ENCODE peak calls at places on chromosome 7, in four cellular contexts. One of them, this sample, is unnamed.

GRCh38 chr7:39085590-39086049 is 107.9 kb downstream of the POU6F2 start:
- DNase-seq in WERI-Rb-1: no peak
- DNase-seq in psoas muscle: no peak
- DNase-seq in suprapubic skin: no peak
- DNase-seq in this sample: no peak

GRCh38 chr7:70338061-70338460 is 739.8 kb downstream of the AUTS2 start:
- DNase-seq in WERI-Rb-1: no peak
- DNase-seq in psoas muscle: no peak
- DNase-seq in suprapubic skin: no peak
- DNase-seq in this sample: no peak

GRCh38 chr7:7772385-7772784 is 54.0 kb upstream of the RPA3 start:
- DNase-seq in WERI-Rb-1: no peak
- DNase-seq in psoas muscle: no peak
- DNase-seq in suprapubic skin: no peak
- DNase-seq in this sample: no peak

GRCh38 chr7:28941633-28942032 is 16.5 kb downstream of the TRIL start:
- DNase-seq in WERI-Rb-1: peak
- DNase-seq in psoas muscle: no peak
- DNase-seq in suprapubic skin: no peak
- DNase-seq in this sample: no peak

GRCh38 chr7:127943541-127944521 is 87.4 kb downstream of the LRRC4 start:
- DNase-seq in WERI-Rb-1: peak
- DNase-seq in psoas muscle: no peak
- DNase-seq in suprapubic skin: no peak
- DNase-seq in this sample: no peak

GRCh38 chr7:132518102-132518838 is 58.0 kb downstream of the PLXNA4 start:
- DNase-seq in WERI-Rb-1: peak
- DNase-seq in psoas muscle: no peak
- DNase-seq in suprapubic skin: no peak
- DNase-seq in this sample: no peak

GRCh38 chr7:93751421-93751820 is 139.1 kb downstream of the TFPI2 start:
- DNase-seq in WERI-Rb-1: no peak
- DNase-seq in psoas muscle: no peak
- DNase-seq in suprapubic skin: no peak
- DNase-seq in this sample: no peak

GRCh38 chr7:40915061-40915460 is 780.3 kb downstream of the SUGCT start:
- DNase-seq in WERI-Rb-1: no peak
- DNase-seq in psoas muscle: no peak
- DNase-seq in suprapubic skin: no peak
- DNase-seq in this sample: no peak

GRCh38 chr7:155166673-155167370 is 96.7 kb downstream of the HTR5A start:
- DNase-seq in WERI-Rb-1: no peak
- DNase-seq in psoas muscle: peak
- DNase-seq in suprapubic skin: peak
- DNase-seq in this sample: no peak

GRCh38 chr7:95794917-95795515 is 22.7 kb downstream of the DYNC1I1 start:
- DNase-seq in WERI-Rb-1: peak
- DNase-seq in psoas muscle: no peak
- DNase-seq in suprapubic skin: no peak
- DNase-seq in this sample: no peak

GRCh38 chr7:24958399-24958798 is 21.6 kb downstream of the OSBPL3 start:
- DNase-seq in WERI-Rb-1: no peak
- DNase-seq in psoas muscle: no peak
- DNase-seq in suprapubic skin: no peak
- DNase-seq in this sample: no peak

DNA sequence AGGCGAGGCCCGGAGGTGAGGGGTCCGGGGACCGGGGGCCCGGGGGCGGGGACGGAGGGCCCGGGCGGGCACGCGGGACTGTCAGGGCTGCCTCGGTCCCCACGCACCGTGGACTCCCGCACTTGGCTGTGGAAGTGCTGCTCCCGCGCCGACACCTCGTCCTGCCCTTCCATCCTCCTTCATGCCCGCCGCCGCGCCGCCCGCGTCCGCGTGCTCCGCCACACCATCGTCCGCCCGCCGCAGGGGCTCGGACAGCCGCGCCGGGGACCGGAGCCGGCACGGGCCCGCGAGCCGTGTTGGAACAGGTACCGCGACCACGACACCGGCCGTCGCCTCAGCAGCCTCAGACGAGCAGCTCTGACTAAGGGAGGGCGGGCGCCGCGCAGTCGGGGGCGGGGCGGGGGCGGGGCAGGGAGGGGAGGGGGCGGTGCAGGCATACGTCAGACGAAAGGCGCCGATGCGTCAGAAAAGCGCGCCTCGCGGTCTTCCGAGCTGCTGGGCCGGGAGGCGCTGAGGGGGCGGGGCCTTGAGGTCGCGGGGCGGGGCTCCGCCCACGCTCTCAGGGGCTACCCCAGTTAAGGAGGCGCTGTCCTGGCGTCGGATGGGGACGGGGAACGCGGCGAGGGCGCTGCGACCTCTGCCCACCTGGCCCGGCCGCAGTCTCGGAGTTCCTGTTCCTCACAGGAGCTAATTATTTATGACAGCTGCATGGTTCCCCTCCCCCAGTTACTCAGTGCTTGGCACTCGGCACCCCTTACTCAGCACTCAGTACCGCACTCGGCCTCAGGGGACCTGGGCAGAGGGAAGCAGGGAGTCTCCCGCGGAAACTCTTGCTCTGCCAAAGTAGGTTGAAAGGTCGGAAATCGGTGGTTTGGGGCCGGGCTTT is at the start of gene LMBR1:
- DNase-seq in WERI-Rb-1: peak
- DNase-seq in psoas muscle: peak
- DNase-seq in suprapubic skin: peak
- DNase-seq in this sample: peak
- TF ChIP-seq CTCF in WERI-Rb-1: peak
- TF ChIP-seq CTCF in psoas muscle: peak
- TF ChIP-seq CTCF in suprapubic skin: peak
- TF ChIP-seq CTCF in this sample: no peak

DNA sequence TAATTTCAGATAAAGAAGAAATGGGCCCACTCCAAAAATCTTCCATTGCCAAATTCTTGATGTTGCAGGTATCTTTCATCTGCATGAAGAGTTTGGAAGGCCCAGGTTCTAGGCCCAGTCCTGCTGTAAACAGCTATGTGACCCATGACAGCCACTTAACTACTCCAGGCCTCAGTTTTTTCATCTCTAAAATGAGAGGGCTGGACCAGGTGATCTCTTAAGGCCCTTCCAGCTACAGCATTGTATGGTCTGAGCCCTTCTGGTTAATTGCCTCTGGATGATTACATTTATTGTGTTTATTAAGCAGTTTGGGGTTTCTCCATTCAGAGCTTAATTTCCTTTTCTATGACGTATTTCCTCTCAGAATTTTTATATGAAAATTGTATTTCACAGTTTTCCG is 190.8 kb upstream of the KMT2E start:
- DNase-seq in WERI-Rb-1: no peak
- DNase-seq in psoas muscle: no peak
- DNase-seq in suprapubic skin: no peak
- DNase-seq in this sample: no peak
- TF ChIP-seq CTCF in WERI-Rb-1: no peak
- TF ChIP-seq CTCF in psoas muscle: no peak
- TF ChIP-seq CTCF in suprapubic skin: no peak
- TF ChIP-seq CTCF in this sample: no peak

GRCh38 chr7:91090684-91091083 is 173.5 kb upstream of the FZD1 start:
- DNase-seq in WERI-Rb-1: no peak
- DNase-seq in psoas muscle: no peak
- DNase-seq in suprapubic skin: no peak
- DNase-seq in this sample: no peak

GRCh38 chr7:91091631-91092030 is 172.6 kb upstream of the FZD1 start:
- DNase-seq in WERI-Rb-1: no peak
- DNase-seq in psoas muscle: no peak
- DNase-seq in suprapubic skin: no peak
- DNase-seq in this sample: no peak

GRCh38 chr7:91093181-91093580 is 171.1 kb upstream of the FZD1 start:
- DNase-seq in WERI-Rb-1: no peak
- DNase-seq in psoas muscle: no peak
- DNase-seq in suprapubic skin: no peak
- DNase-seq in this sample: no peak

GRCh38 chr7:91088156-91088555 is 176.1 kb upstream of the FZD1 start:
- DNase-seq in WERI-Rb-1: no peak
- DNase-seq in psoas muscle: no peak
- DNase-seq in suprapubic skin: no peak
- DNase-seq in this sample: no peak

DNA sequence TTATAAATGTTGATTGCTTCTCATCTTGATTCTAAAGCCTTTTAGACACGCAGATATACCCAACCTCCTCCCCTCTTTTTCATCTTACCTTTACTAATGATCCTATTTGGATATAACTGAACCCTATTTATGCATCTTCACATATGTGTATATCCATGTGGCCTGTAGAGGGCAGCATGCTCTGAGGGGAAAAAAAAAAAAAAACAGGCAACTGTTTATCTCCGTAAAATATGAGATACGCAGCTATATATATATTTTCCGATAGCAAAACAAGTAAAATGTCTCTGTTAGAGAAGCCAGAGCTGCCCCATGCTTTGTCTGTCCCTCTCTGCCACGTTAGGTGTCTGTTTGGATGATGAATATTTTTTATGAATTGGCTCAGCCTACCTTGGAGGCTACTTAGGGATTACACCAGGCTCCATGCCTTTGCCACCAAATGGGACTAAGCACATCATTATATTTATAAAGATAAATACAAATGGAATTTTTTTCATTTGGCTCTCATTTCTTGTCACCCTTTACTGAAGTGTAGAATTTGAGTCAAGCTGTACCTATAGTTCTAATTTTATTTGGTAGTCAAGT is 174.8 kb upstream of the FZD1 start:
- DNase-seq in WERI-Rb-1: no peak
- DNase-seq in psoas muscle: no peak
- DNase-seq in suprapubic skin: no peak
- DNase-seq in this sample: no peak
- TF ChIP-seq CTCF in WERI-Rb-1: peak
- TF ChIP-seq CTCF in psoas muscle: peak
- TF ChIP-seq CTCF in suprapubic skin: peak
- TF ChIP-seq CTCF in this sample: peak

GRCh38 chr7:157228864-157229422 is 90.2 kb downstream of the UBE3C start:
- DNase-seq in WERI-Rb-1: peak
- DNase-seq in psoas muscle: no peak
- DNase-seq in suprapubic skin: no peak
- DNase-seq in this sample: no peak
- TF ChIP-seq CTCF in WERI-Rb-1: peak
- TF ChIP-seq CTCF in psoas muscle: peak
- TF ChIP-seq CTCF in suprapubic skin: no peak
- TF ChIP-seq CTCF in this sample: peak